ENCODE peak calls at places on chromosomes 6 and 20, in four cellular contexts. J, G, Q and K are unnamed samples.

GRCh38 chr20:21901470-21902275 is 196.2 kb downstream of the PAX1 start:
- DNase-seq in G (no peak), J (peak), Q (no peak), K (no peak)

GRCh38 chr6:17393335-17394191 is at the start of gene CAP2:
- DNase-seq in G (no peak), Q (peak), J (no peak), K (no peak)

GRCh38 chr6:49565855-49566254 is 15.4 kb downstream of the C6orf141 start:
- DNase-seq in Q (no peak), J (no peak), G (no peak), K (peak)

GRCh38 chr6:37057128-37057471 is 51.6 kb downstream of the FGD2 start:
- DNase-seq in J (no peak), G (no peak), Q (no peak), K (no peak)

GRCh38 chr20:4516851-4517250 is 204.9 kb upstream of the PRND start:
- DNase-seq in J (no peak), G (no peak), Q (no peak), K (no peak)

GRCh38 chr20:6780414-6780813 is 12.9 kb downstream of the BMP2 start:
- DNase-seq in Q (no peak), J (no peak), G (no peak), K (no peak)

GRCh38 chr6:43668151-43669028 is 19.2 kb downstream of the MRPS18A start:
- DNase-seq in Q (peak), J (no peak), G (no peak), K (no peak)

GRCh38 chr6:64732888-64733287 is 974.1 kb downstream of the EYS start:
- DNase-seq in J (no peak), Q (no peak), G (no peak), K (no peak)